ENCODE peak calls at places on chromosomes 13 and 19, in four cellular contexts. I, E, R and B are unnamed samples.

GRCh38 chr19:51927859-51928258 is 587 bp downstream of the ZNF613 start:
- DNase-seq in I (no peak), E (no peak), R (no peak), B (no peak)

GRCh38 chr13:46717275-46717674 is 79.7 kb downstream of the ESD start:
- DNase-seq in R (no peak), E (no peak), I (no peak), B (no peak)

GRCh38 chr13:106835477-106835876 is 267.5 kb upstream of the ARGLU1 start:
- DNase-seq in R (no peak), I (no peak), E (no peak), B (no peak)

GRCh38 chr13:86856996-86857395 is 814.2 kb upstream of the SLITRK5 start:
- DNase-seq in R (peak), I (no peak), E (peak), B (peak)

GRCh38 chr13:44022196-44022595 is 142.5 kb downstream of the LACC1 start:
- DNase-seq in I (no peak), E (no peak), R (no peak), B (no peak)

GRCh38 chr19:50167314-50167721 is 4.2 kb upstream of the IZUMO2 start:
- DNase-seq in R (no peak), I (no peak), E (no peak), B (no peak)

GRCh38 chr13:51071493-51071892 is 39.6 kb downstream of the C13orf42 start:
- DNase-seq in I (no peak), E (peak), R (peak), B (no peak)

GRCh38 chr19:10543059-10543419 is 665 bp upstream of the ATG4D start:
- DNase-seq in I (no peak), E (no peak), R (no peak), B (no peak)

GRCh38 chr13:114019367-114019766 is 45.5 kb upstream of the C13orf46 start:
- DNase-seq in R (peak), I (no peak), E (peak), B (no peak)

GRCh38 chr13:49627831-49628652 is at the start of gene ARL11:
- DNase-seq in E (peak), I (peak), R (peak), B (no peak)

GRCh38 chr13:34627499-34627898 is 314.6 kb upstream of the NBEA start:
- DNase-seq in R (peak), I (no peak), E (no peak), B (no peak)

GRCh38 chr13:49993666-49994065 is 3.2 kb upstream of the TRIM13 start:
- DNase-seq in E (no peak), I (no peak), R (no peak), B (no peak)

DNA sequence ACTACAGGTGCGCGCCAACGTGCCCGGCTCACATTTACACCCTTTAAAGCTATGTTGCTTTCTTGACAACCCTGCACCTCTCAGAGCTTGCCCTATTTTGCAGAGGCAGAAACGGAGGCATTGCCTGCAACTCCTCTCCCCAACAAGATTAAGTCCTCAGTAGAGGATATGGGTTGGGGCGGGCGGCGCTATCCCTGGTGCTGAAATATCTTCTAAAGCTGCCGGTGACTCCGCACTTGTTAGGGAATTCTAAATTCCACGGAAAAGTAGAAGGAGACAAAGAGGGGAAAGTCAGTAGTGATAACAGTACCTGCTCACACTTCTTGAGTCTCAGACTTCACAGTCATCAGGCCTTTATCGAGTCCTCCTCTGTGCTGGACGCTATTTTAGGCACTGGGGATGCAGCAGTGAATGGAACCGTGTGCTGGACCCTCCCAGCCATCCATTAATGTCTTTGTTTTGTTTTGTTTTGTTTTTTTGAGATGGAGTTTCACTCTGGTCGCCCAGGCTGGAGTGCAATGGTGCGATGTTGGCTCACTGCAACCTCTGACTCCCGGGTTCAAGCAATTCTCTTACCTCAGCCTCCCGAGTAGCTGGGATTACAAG is 18.0 kb downstream of the SLC5A5 start:
- DNase-seq in R (peak), E (peak), I (no peak), B (peak)
- H4K5ac ChIP-seq in R (no peak), E (no peak), I (no peak), B (no peak)

GRCh38 chr13:67466569-67466968 is 236.4 kb upstream of the PCDH9 start:
- DNase-seq in R (no peak), I (no peak), E (no peak), B (no peak)
- H4K5ac ChIP-seq in R (no peak), I (no peak), E (no peak), B (no peak)

DNA sequence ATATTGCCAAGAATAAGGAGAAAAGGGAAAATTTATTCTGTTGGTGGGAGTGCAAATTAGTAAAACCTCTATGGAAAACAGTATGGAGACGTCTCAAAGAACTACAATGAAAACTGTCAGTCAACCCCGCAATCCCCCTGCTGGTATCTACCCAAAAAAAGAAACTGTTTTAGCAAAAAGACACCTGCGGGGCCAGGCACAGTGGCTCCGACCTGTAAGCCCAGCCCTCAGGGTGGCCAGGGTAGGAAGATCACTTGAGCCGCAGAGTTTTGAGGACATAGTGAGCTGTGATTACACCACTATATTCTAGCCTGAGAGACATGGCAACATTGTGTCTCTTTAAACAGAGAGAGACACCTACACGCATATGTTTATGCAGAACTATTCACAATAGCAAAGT is 37.5 kb upstream of the SLITRK1 start:
- DNase-seq in R (no peak), I (no peak), E (no peak), B (no peak)
- H4K5ac ChIP-seq in R (no peak), I (no peak), E (no peak), B (no peak)

GRCh38 chr13:31681133-31681532 is 58.2 kb upstream of the RXFP2 start:
- DNase-seq in I (no peak), R (no peak), E (no peak), B (no peak)
- H4K5ac ChIP-seq in I (no peak), R (no peak), E (no peak), B (no peak)

GRCh38 chr19:7393934-7394508 is 45.3 kb downstream of the ARHGEF18 start:
- DNase-seq in I (no peak), R (no peak), E (no peak), B (no peak)
- H4K5ac ChIP-seq in I (no peak), R (no peak), E (no peak), B (no peak)

GRCh38 chr19:30887042-30887441 is 462.2 kb downstream of the TSHZ3 start:
- DNase-seq in E (peak), I (no peak), R (no peak), B (no peak)

GRCh38 chr19:30890033-30890432 is 459.2 kb downstream of the TSHZ3 start:
- DNase-seq in E (no peak), I (no peak), R (no peak), B (no peak)

GRCh38 chr19:30884146-30884812 is 465.0 kb downstream of the TSHZ3 start:
- DNase-seq in E (peak), I (no peak), R (peak), B (no peak)

GRCh38 chr19:30883071-30883470 is 466.2 kb downstream of the TSHZ3 start:
- DNase-seq in R (peak), I (no peak), E (peak), B (no peak)

GRCh38 chr19:30888937-30889336 is 460.3 kb downstream of the TSHZ3 start:
- DNase-seq in R (no peak), E (peak), I (no peak), B (no peak)
- H4K5ac ChIP-seq in R (no peak), E (no peak), I (no peak), B (no peak)

DNA sequence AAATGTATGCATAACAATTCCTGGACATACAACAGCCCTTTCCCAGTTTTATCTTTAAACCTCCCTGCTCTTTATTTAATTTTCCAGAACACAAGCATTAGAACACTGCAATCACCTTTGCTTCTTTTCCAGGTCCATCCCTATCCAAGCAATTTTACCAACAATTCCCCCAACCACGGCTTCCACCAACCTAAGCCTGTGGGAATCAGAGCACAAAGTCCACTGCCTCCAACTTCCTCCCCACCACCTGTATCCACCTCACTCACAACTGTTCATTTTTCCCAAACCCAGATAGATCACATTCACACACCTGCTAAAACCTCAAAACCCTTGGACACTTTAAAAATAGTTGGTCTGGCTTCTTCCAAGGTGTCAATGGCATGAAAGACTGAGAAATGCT is 39.5 kb downstream of the FOXO1 start:
- DNase-seq in E (no peak), R (no peak), I (no peak), B (no peak)
- H4K5ac ChIP-seq in E (no peak), R (no peak), I (no peak), B (no peak)

DNA sequence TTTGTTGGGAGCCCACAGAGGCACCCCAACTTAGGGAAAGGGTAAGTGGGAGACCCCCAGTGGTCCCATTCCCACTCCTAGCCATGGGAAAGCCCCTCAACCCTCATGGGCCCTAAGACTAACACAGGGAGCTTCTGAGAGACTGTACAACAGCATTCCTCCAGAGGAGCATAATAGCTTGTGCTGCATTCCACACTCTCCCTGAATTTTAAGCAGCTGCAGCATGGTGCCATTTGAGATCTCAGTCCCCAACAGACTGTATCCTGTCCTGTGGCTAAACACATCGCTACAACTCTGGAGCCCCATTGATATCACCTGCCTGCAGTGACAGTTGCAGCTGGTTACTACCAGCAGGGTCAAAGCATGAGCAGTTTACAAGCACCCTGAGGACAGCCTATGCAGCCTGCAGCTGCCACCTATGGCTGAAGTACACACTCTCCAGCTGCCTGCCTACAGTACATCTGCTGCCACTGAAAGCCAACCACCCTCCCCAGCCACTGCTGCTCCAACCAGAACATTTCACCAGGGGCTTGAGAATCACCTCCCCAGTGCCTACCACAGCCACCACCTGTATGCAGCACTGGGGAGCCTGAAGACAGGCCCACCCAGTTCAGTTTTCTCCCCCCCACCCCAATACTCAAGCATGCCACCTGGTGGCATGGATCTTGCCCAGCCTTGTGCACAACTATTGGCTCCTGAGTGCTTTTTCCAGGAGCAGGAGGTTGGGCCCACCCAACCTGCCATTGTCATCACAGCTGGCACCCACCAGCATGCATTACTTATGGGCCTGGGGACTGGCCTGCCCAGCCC is 557.3 kb downstream of the GPC5 start:
- DNase-seq in E (peak), R (peak), I (no peak), B (no peak)
- H4K5ac ChIP-seq in E (no peak), R (no peak), I (no peak), B (no peak)

GRCh38 chr19:4049432-4049831 is 17.3 kb downstream of the ZBTB7A start:
- DNase-seq in R (no peak), E (no peak), I (no peak), B (no peak)
- H4K5ac ChIP-seq in R (no peak), E (no peak), I (no peak), B (no peak)

GRCh38 chr19:55161571-55162322 is 4.2 kb upstream of the TNNI3 start:
- DNase-seq in E (no peak), I (no peak), R (no peak), B (no peak)
- H4K5ac ChIP-seq in E (no peak), I (no peak), R (no peak), B (no peak)